ENCODE peak calls at places on chromosomes 6 and 20, in five cellular contexts. V is ELR, H is endothelial cell, S is mucosa of gallbladder, M is CMK. P is an unnamed sample.

GRCh38 chr6:48928937-48929336 is 534.1 kb downstream of the MMUT start:
- DNase-seq in S (no peak), M (no peak), H (no peak), V (peak; percentile 35), P (peak; percentile 12)

GRCh38 chr6:12147557-12148316 is 135.6 kb downstream of the HIVEP1 start:
- DNase-seq in H (no peak), V (peak; percentile 49), S (no peak), M (no peak), P (peak; percentile 30)

GRCh38 chr6:132790450-132790849 is 8.0 kb downstream of the SLC18B1 start:
- DNase-seq in S (no peak), V (no peak), M (no peak), H (no peak), P (no peak)

GRCh38 chr20:56630506-56631317 is 1.6 kb downstream of the TFAP2C start:
- DNase-seq in H (peak; percentile 44), V (peak; percentile 84), S (no peak), M (no peak), P (peak; percentile 78)

GRCh38 chr6:30735668-30736314 is 6.7 kb downstream of the FLOT1 start:
- DNase-seq in M (no peak), H (no peak), V (no peak), S (no peak), P (no peak)

GRCh38 chr6:153099636-153100035 is 31.4 kb downstream of the RGS17 start:
- DNase-seq in V (no peak), S (no peak), H (no peak), M (no peak), P (no peak)

GRCh38 chr6:43268348-43268685 is 25.0 kb downstream of the TTBK1 start:
- DNase-seq in M (no peak), H (no peak), S (no peak), V (no peak), P (no peak)

GRCh38 chr6:121573466-121573865 is 138.0 kb downstream of the GJA1 start:
- DNase-seq in V (no peak), S (no peak), H (no peak), M (peak; percentile 65), P (no peak)

P was measured in PC-3.